ENCODE peak calls at places on chromosomes 3 and 15, in seven cellular contexts. Z is HFF-Myc, S is cardiac fibroblast, Y is astrocyte of the spinal cord, V is GM06990, N is astrocyte, O is right lobe of liver. R is an unnamed sample.

GRCh38 chr3:149813367-149814281 is 609 bp downstream of the RNF13 start:
- DNase-seq in V (peak), Y (peak), O (no peak), N (peak), S (peak), Z (no peak), R (peak)

GRCh38 chr15:28919201-28919627 is 33.4 kb downstream of the APBA2 start:
- DNase-seq in O (no peak), Z (no peak), S (no peak), N (no peak), V (no peak), Y (no peak), R (no peak)

GRCh38 chr15:62455441-62455921 is 290.4 kb upstream of the C2CD4B start:
- DNase-seq in Y (peak), V (no peak), N (peak), Z (no peak), S (peak), O (no peak), R (no peak)

GRCh38 chr3:9986230-9986725 is 363 bp downstream of the EMC3 start:
- DNase-seq in S (no peak), V (no peak), N (peak), O (no peak), Y (no peak), Z (no peak), R (no peak)

GRCh38 chr3:124620600-124621063 is 109.6 kb upstream of the UMPS start:
- DNase-seq in Z (no peak), O (peak), Y (no peak), V (no peak), S (peak), N (peak), R (peak)

GRCh38 chr15:67836134-67836455 is 3.8 kb downstream of the RNU6-1 start:
- DNase-seq in Y (no peak), V (no peak), Z (no peak), O (no peak), S (no peak), N (no peak), R (no peak)

GRCh38 chr15:32716216-32716959 is 1.4 kb upstream of the GREM1 start:
- DNase-seq in Y (no peak), O (no peak), Z (no peak), S (peak), V (no peak), N (no peak), R (peak)

GRCh38 chr3:173465112-173465511 is 67.6 kb downstream of the NLGN1 start:
- DNase-seq in Z (no peak), Y (peak), N (peak), O (no peak), V (no peak), S (peak), R (peak)

GRCh38 chr3:115275897-115276296 is 128.8 kb upstream of the ZBTB20 start:
- DNase-seq in Y (no peak), O (no peak), S (peak), V (no peak), Z (no peak), N (no peak), R (peak)

GRCh38 chr15:96325579-96326331 is 4.7 kb upstream of the NR2F2 start:
- DNase-seq in N (peak), S (peak), Z (no peak), O (no peak), Y (peak), V (no peak), R (peak)

GRCh38 chr3:178562869-178563232 is 26.6 kb downstream of the KCNMB2 start:
- DNase-seq in N (peak), S (peak), Y (peak), Z (peak), O (no peak), V (no peak), R (peak)

GRCh38 chr3:18100126-18100525 is 325.0 kb downstream of the SATB1 start:
- DNase-seq in O (no peak), S (peak), N (no peak), Y (peak), Z (no peak), V (no peak), R (no peak)

GRCh38 chr3:106836906-106837305 is 540.3 kb upstream of the CCDC54 start:
- DNase-seq in N (no peak), Z (no peak), V (no peak), Y (no peak), S (no peak), O (no peak), R (no peak)

GRCh38 chr15:75019916-75020315 is 3.5 kb upstream of the PPCDC start:
- DNase-seq in Y (no peak), Z (no peak), O (no peak), S (no peak), V (no peak), N (no peak), R (no peak)

GRCh38 chr15:38824719-38825118 is 260.1 kb upstream of the RASGRP1 start:
- DNase-seq in Z (no peak), N (no peak), Y (no peak), V (no peak), S (no peak), O (no peak), R (no peak)

GRCh38 chr15:33846862-33847261 is 121.4 kb upstream of the CHRM5 start:
- DNase-seq in N (no peak), Z (no peak), O (no peak), S (no peak), V (no peak), Y (no peak), R (peak)

GRCh38 chr3:165464736-165465135 is 268.6 kb upstream of the SLITRK3 start:
- DNase-seq in S (peak), V (no peak), Y (peak), Z (no peak), N (peak), O (no peak), R (no peak)

GRCh38 chr3:14200841-14201240 is 22.2 kb downstream of the LSM3 start:
- DNase-seq in Z (no peak), Y (no peak), V (no peak), O (no peak), N (peak), S (no peak), R (no peak)

DNA sequence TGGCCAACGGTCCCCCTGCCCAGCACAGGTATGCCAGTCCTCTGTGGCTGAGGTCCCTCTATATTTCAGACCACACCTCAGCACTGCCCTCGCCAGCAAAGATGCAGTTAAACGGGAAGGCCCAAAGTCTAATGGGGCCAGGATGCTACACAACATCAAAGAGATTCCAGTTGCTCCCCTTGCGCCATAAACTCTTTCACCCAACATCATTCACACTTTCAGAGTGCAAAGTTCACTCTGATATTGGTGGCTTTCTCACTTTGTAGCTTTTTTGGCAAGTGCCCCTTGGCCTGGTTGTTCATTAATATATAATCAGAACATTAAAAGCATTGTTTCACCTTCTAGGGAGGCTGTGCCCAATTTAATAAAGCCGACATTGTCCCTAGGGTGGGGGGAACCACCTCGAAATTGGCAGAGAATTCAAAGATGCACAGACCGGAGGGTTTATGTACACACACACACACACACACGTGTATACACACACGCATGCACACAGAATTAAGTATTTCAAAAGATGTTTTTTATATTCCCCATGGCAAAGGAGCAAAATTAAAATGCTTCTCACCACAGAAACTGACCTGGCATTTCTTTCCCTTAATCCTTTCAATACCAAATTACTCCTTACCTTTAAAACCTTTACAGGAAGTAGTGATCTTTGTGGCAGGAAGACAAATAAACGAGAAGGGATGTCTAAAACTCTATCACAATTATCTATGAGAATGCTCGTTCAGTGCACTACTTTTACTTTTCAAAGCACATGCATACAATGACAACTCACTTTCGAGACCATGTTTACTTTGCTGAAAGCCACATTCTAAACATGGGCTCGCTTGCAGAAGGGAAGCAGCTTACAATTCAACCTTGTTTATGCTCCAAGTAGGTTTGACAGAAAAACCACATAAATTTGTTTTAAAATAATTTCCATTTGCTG is 19.5 kb downstream of the LRIG1 start:
- DNase-seq in O (no peak), N (no peak), Z (no peak), Y (no peak), V (peak), S (no peak), R (peak)
- H3K4me3 ChIP-seq in O (no peak), N (no peak), Z (no peak), Y (no peak), V (no peak), S (no peak), R (no peak)

DNA sequence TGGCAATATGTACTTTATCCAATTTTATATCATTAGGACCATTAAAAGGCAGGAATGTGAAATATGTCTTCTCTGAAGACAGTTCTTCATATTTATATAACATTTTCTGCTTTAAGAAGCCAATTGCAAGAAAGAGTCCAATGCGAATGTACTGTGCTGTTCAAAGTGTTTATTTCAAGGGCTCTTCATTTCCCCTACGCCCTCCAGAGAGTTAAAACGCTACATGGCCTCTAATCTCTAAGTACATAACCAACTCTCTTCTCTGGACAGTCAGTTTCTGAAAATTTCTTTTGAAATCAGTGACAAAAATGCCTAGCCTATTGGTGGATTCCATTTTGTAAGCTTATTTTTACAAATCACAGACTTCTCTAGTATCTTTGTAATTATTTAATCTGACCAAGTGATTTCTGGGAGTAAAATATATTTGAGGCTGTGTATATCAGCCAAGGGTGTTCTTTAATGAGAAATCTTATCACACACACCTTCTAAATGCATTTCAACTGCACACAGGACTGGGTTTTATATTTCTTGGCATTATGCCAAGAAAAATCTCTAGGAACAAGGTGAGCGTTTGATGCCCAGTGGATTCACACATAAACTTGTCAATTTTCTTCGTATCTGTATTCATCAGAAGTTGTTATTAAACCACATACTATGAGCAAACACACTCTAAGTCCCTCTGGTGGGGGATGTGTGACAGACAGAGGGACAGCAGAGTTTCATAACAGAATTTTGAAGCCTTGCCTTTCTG is 51.3 kb downstream of the KCNAB1 start:
- DNase-seq in S (no peak), V (no peak), Y (no peak), Z (no peak), O (no peak), N (no peak), R (no peak)
- TF ChIP-seq CTCF in S (no peak), V (no peak), Y (no peak), Z (no peak), O (no peak), N (no peak), R (no peak)

DNA sequence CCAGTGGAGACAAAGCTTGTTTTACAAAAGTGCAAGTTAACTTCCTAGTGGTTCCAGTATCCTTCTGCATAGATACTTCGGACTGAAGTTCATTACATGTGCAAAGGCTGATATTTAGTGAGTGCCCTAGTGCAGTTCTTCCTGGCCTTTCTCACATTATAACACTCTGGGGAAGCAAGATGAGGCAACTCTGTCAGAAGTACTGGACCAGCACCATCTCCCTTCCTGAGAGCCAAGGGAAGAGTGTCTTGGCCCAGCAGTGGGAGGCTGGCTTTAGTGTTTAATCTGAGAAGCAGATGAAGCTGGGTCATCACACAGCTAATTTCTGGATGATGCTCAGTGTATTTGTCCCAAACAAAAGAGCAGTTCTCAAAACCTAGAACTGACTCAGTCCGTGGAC is 397.7 kb downstream of the CACNA2D3 start:
- DNase-seq in O (no peak), Z (no peak), V (no peak), S (no peak), N (no peak), Y (no peak), R (no peak)
- H3K4me3 ChIP-seq in O (no peak), Z (no peak), V (no peak), S (no peak), N (no peak), Y (no peak), R (no peak)

GRCh38 chr3:20225769-20226168 is 39.8 kb upstream of the SGO1 start:
- DNase-seq in Z (peak), O (no peak), V (no peak), Y (peak), N (peak), S (peak), R (peak)
- TF ChIP-seq CTCF in Z (no peak), O (peak), V (peak), Y (peak), N (peak), S (peak), R (peak)

DNA sequence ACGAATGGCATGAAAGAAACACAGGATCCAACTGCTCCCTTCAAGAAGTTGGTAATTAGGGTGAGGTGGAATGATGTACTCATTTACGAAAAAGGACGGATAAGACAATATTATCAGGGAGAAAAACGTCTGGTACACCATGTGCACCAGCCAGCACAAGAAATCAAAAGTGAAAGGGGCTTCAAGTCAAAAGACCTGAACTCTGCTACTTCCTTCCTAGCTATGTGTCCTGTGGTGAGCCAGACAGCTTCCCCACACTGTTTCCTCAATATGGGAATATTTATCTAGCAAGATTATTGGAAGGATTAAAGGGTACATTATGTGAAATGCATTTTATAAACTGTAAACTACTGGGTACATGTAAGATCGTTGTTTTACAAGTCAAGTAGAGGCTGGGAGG is 33.9 kb downstream of the RAB27A start:
- DNase-seq in S (no peak), V (no peak), Z (no peak), O (no peak), N (no peak), Y (no peak), R (peak)
- H3K4me3 ChIP-seq in S (no peak), V (peak), Z (no peak), O (no peak), N (no peak), Y (no peak), R (no peak)

GRCh38 chr15:64163662-64164362 is 990 bp upstream of the PPIB start:
- DNase-seq in S (no peak), N (no peak), O (peak), Z (no peak), Y (no peak), V (no peak), R (peak)

GRCh38 chr15:64164436-64164835 is 1.6 kb upstream of the PPIB start:
- DNase-seq in V (no peak), S (no peak), N (no peak), O (peak), Y (no peak), Z (no peak), R (no peak)

GRCh38 chr15:64161688-64162477 is 939 bp downstream of the PPIB start:
- DNase-seq in S (no peak), Y (no peak), V (no peak), O (peak), Z (no peak), N (no peak), R (no peak)

GRCh38 chr15:64162478-64162868 is 349 bp downstream of the PPIB start:
- DNase-seq in O (no peak), Z (no peak), N (no peak), S (no peak), Y (no peak), V (no peak), R (no peak)

GRCh38 chr15:64162869-64163661 is at the start of gene PPIB:
- DNase-seq in S (peak), V (peak), O (peak), Y (peak), N (peak), Z (peak), R (peak)
- TF ChIP-seq CTCF in S (peak), V (peak), O (no peak), Y (peak), N (peak), Z (peak), R (peak)

GRCh38 chr3:187321766-187322165 is 30.2 kb upstream of the MASP1 start:
- DNase-seq in S (no peak), N (no peak), Z (no peak), Y (no peak), V (no peak), O (no peak), R (no peak)

GRCh38 chr3:187314176-187314575 is 22.6 kb upstream of the MASP1 start:
- DNase-seq in V (no peak), Z (no peak), N (no peak), O (no peak), S (no peak), Y (no peak), R (peak)

GRCh38 chr3:187319699-187320302 is 28.3 kb upstream of the MASP1 start:
- DNase-seq in N (peak), S (peak), Z (peak), Y (peak), O (no peak), V (peak), R (peak)

GRCh38 chr3:187315872-187316271 is 24.3 kb upstream of the MASP1 start:
- DNase-seq in V (no peak), Z (no peak), N (no peak), Y (no peak), S (no peak), O (no peak), R (no peak)

GRCh38 chr3:187318819-187319616 is 27.5 kb upstream of the MASP1 start:
- DNase-seq in O (no peak), S (peak), Z (peak), Y (peak), V (no peak), N (peak), R (peak)
- H3K4me3 ChIP-seq in O (peak), S (peak), Z (peak), Y (peak), V (no peak), N (peak), R (peak)